ENCODE peak calls at places on chromosomes 7 and 10, in eight cellular contexts. One of them, this sample, is unnamed. For H3K9me3, the result is how much of the 10 kb centered on the place peaks cover.

GRCh38 chr10:29590598-29591415 is 44.0 kb downstream of the SVIL start:
- DNase-seq in astrocyte: peak
- DNase-seq in IMR-90: peak
- DNase-seq in colonic mucosa: peak
- DNase-seq in fibroblast of lung: peak
- DNase-seq in endodermal cell: no peak
- DNase-seq in SK-N-MC: peak
- DNase-seq in DND-41: no peak
- DNase-seq in this sample: peak

GRCh38 chr7:10212664-10213063 is 761.0 kb upstream of the PHF14 start:
- DNase-seq in astrocyte: peak
- DNase-seq in IMR-90: no peak
- DNase-seq in colonic mucosa: no peak
- DNase-seq in fibroblast of lung: no peak
- DNase-seq in endodermal cell: no peak
- DNase-seq in SK-N-MC: no peak
- DNase-seq in DND-41: no peak
- DNase-seq in this sample: no peak

GRCh38 chr7:2242541-2243482 is 786 bp downstream of the NUDT1 start:
- DNase-seq in astrocyte: no peak
- DNase-seq in IMR-90: peak
- DNase-seq in colonic mucosa: peak
- DNase-seq in fibroblast of lung: no peak
- DNase-seq in endodermal cell: peak
- DNase-seq in SK-N-MC: no peak
- DNase-seq in DND-41: peak
- DNase-seq in this sample: peak

GRCh38 chr7:16409777-16410176 is 11.6 kb downstream of the CRPPA start:
- DNase-seq in astrocyte: no peak
- DNase-seq in IMR-90: peak
- DNase-seq in colonic mucosa: no peak
- DNase-seq in fibroblast of lung: no peak
- DNase-seq in endodermal cell: no peak
- DNase-seq in SK-N-MC: no peak
- DNase-seq in DND-41: no peak
- DNase-seq in this sample: no peak

GRCh38 chr7:82481499-82482097 is 38.0 kb upstream of the CACNA2D1 start:
- DNase-seq in astrocyte: peak
- DNase-seq in IMR-90: peak
- DNase-seq in colonic mucosa: no peak
- DNase-seq in fibroblast of lung: peak
- DNase-seq in endodermal cell: no peak
- DNase-seq in SK-N-MC: no peak
- DNase-seq in DND-41: no peak
- DNase-seq in this sample: peak

GRCh38 chr10:121926669-121927360 is 1.0 kb downstream of the ATE1 start:
- DNase-seq in astrocyte: peak
- DNase-seq in IMR-90: no peak
- DNase-seq in colonic mucosa: no peak
- DNase-seq in fibroblast of lung: peak
- DNase-seq in endodermal cell: no peak
- DNase-seq in SK-N-MC: no peak
- DNase-seq in DND-41: no peak
- DNase-seq in this sample: peak

GRCh38 chr7:83882551-83882950 is 233.6 kb upstream of the SEMA3E start:
- DNase-seq in astrocyte: peak
- DNase-seq in IMR-90: no peak
- DNase-seq in colonic mucosa: no peak
- DNase-seq in fibroblast of lung: no peak
- DNase-seq in endodermal cell: no peak
- DNase-seq in SK-N-MC: no peak
- DNase-seq in DND-41: no peak
- DNase-seq in this sample: no peak

GRCh38 chr7:29652611-29653010 is 89.0 kb downstream of the PRR15 start:
- DNase-seq in astrocyte: no peak
- DNase-seq in IMR-90: no peak
- DNase-seq in colonic mucosa: no peak
- DNase-seq in fibroblast of lung: no peak
- DNase-seq in endodermal cell: no peak
- DNase-seq in SK-N-MC: no peak
- DNase-seq in DND-41: no peak
- DNase-seq in this sample: no peak

GRCh38 chr7:43586251-43586900 is 3.5 kb downstream of the STK17A start:
- DNase-seq in astrocyte: peak
- DNase-seq in IMR-90: peak
- DNase-seq in colonic mucosa: no peak
- DNase-seq in fibroblast of lung: no peak
- DNase-seq in endodermal cell: no peak
- DNase-seq in SK-N-MC: no peak
- DNase-seq in DND-41: no peak
- DNase-seq in this sample: peak

GRCh38 chr7:105013818-105014724 is at the start of gene KMT2E:
- DNase-seq in astrocyte: peak
- DNase-seq in IMR-90: peak
- DNase-seq in colonic mucosa: peak
- DNase-seq in fibroblast of lung: peak
- DNase-seq in endodermal cell: peak
- DNase-seq in SK-N-MC: no peak
- DNase-seq in DND-41: peak
- DNase-seq in this sample: peak

GRCh38 chr7:36985866-36986402 is 261.6 kb upstream of the AOAH start:
- DNase-seq in astrocyte: no peak
- DNase-seq in IMR-90: no peak
- DNase-seq in colonic mucosa: no peak
- DNase-seq in fibroblast of lung: no peak
- DNase-seq in endodermal cell: no peak
- DNase-seq in SK-N-MC: no peak
- DNase-seq in DND-41: no peak
- DNase-seq in this sample: no peak

GRCh38 chr7:129438839-129439640 is 4.8 kb downstream of the STRIP2 start:
- DNase-seq in astrocyte: peak
- DNase-seq in IMR-90: peak
- DNase-seq in colonic mucosa: no peak
- DNase-seq in fibroblast of lung: peak
- DNase-seq in endodermal cell: no peak
- DNase-seq in SK-N-MC: no peak
- DNase-seq in DND-41: no peak
- DNase-seq in this sample: peak

GRCh38 chr7:134696261-134696660 is 49.6 kb downstream of the BPGM start:
- DNase-seq in astrocyte: no peak
- DNase-seq in IMR-90: no peak
- DNase-seq in colonic mucosa: no peak
- DNase-seq in fibroblast of lung: no peak
- DNase-seq in endodermal cell: no peak
- DNase-seq in SK-N-MC: no peak
- DNase-seq in DND-41: no peak
- DNase-seq in this sample: peak

GRCh38 chr10:12564173-12564572 is 214.8 kb downstream of the CAMK1D start:
- DNase-seq in astrocyte: peak
- DNase-seq in IMR-90: peak
- DNase-seq in colonic mucosa: no peak
- DNase-seq in fibroblast of lung: peak
- DNase-seq in endodermal cell: no peak
- DNase-seq in SK-N-MC: no peak
- DNase-seq in DND-41: no peak
- DNase-seq in this sample: peak

GRCh38 chr7:116672596-116673503 is 854 bp downstream of the MET start:
- DNase-seq in astrocyte: peak
- DNase-seq in IMR-90: peak
- DNase-seq in colonic mucosa: peak
- DNase-seq in fibroblast of lung: peak
- DNase-seq in endodermal cell: peak
- DNase-seq in SK-N-MC: no peak
- DNase-seq in DND-41: no peak
- DNase-seq in this sample: peak

GRCh38 chr10:52454476-52454875 is 140.4 kb downstream of the DKK1 start:
- DNase-seq in astrocyte: no peak
- DNase-seq in IMR-90: no peak
- DNase-seq in colonic mucosa: no peak
- DNase-seq in fibroblast of lung: no peak
- DNase-seq in endodermal cell: no peak
- DNase-seq in SK-N-MC: no peak
- DNase-seq in DND-41: no peak
- DNase-seq in this sample: no peak

GRCh38 chr10:129788211-129788610 is 175.9 kb downstream of the EBF3 start:
- DNase-seq in astrocyte: no peak
- DNase-seq in IMR-90: no peak
- DNase-seq in colonic mucosa: no peak
- DNase-seq in fibroblast of lung: no peak
- DNase-seq in endodermal cell: peak
- DNase-seq in SK-N-MC: no peak
- DNase-seq in DND-41: no peak
- DNase-seq in this sample: no peak

GRCh38 chr7:106793015-106793651 is 71.9 kb upstream of the PIK3CG start:
- DNase-seq in astrocyte: no peak
- DNase-seq in IMR-90: peak
- DNase-seq in colonic mucosa: no peak
- DNase-seq in fibroblast of lung: peak
- DNase-seq in endodermal cell: peak
- DNase-seq in SK-N-MC: no peak
- DNase-seq in DND-41: no peak
- DNase-seq in this sample: peak

GRCh38 chr10:94902570-94902969 is 35.9 kb upstream of the CYP2C9 start:
- DNase-seq in astrocyte: no peak
- DNase-seq in IMR-90: no peak
- DNase-seq in colonic mucosa: no peak
- DNase-seq in fibroblast of lung: no peak
- DNase-seq in endodermal cell: no peak
- DNase-seq in SK-N-MC: no peak
- DNase-seq in DND-41: no peak
- DNase-seq in this sample: peak

GRCh38 chr7:138563808-138564207 is 103.7 kb downstream of the TRIM24 start:
- DNase-seq in astrocyte: no peak
- DNase-seq in IMR-90: no peak
- DNase-seq in colonic mucosa: no peak
- DNase-seq in fibroblast of lung: no peak
- DNase-seq in endodermal cell: no peak
- DNase-seq in SK-N-MC: no peak
- DNase-seq in DND-41: no peak
- DNase-seq in this sample: no peak
- H3K9me3 ChIP-seq in astrocyte: under half
- H3K9me3 ChIP-seq in IMR-90: under half
- H3K9me3 ChIP-seq in colonic mucosa: under half
- H3K9me3 ChIP-seq in fibroblast of lung: under half
- H3K9me3 ChIP-seq in endodermal cell: half or more
- H3K9me3 ChIP-seq in SK-N-MC: under half
- H3K9me3 ChIP-seq in DND-41: half or more
- H3K9me3 ChIP-seq in this sample: under half

GRCh38 chr7:65239707-65240352 is 133.8 kb upstream of the ZNF92 start:
- DNase-seq in astrocyte: peak
- DNase-seq in IMR-90: no peak
- DNase-seq in colonic mucosa: peak
- DNase-seq in fibroblast of lung: peak
- DNase-seq in endodermal cell: peak
- DNase-seq in SK-N-MC: no peak
- DNase-seq in DND-41: no peak
- DNase-seq in this sample: peak
- H3K9ac ChIP-seq in astrocyte: peak
- H3K9ac ChIP-seq in IMR-90: no peak
- H3K9ac ChIP-seq in colonic mucosa: no peak
- H3K9ac ChIP-seq in fibroblast of lung: no peak
- H3K9ac ChIP-seq in endodermal cell: peak
- H3K9ac ChIP-seq in SK-N-MC: no peak
- H3K9ac ChIP-seq in DND-41: no peak
- H3K9ac ChIP-seq in this sample: no peak

GRCh38 chr10:131314148-131314547 is 2.6 kb upstream of the TCERG1L start:
- DNase-seq in astrocyte: no peak
- DNase-seq in IMR-90: no peak
- DNase-seq in colonic mucosa: no peak
- DNase-seq in fibroblast of lung: no peak
- DNase-seq in endodermal cell: peak
- DNase-seq in SK-N-MC: no peak
- DNase-seq in DND-41: no peak
- DNase-seq in this sample: no peak

GRCh38 chr10:131316321-131317075 is 5.0 kb upstream of the TCERG1L start:
- DNase-seq in astrocyte: no peak
- DNase-seq in IMR-90: no peak
- DNase-seq in colonic mucosa: no peak
- DNase-seq in fibroblast of lung: no peak
- DNase-seq in endodermal cell: no peak
- DNase-seq in SK-N-MC: no peak
- DNase-seq in DND-41: no peak
- DNase-seq in this sample: no peak

GRCh38 chr10:131314799-131315198 is 3.3 kb upstream of the TCERG1L start:
- DNase-seq in astrocyte: no peak
- DNase-seq in IMR-90: no peak
- DNase-seq in colonic mucosa: no peak
- DNase-seq in fibroblast of lung: no peak
- DNase-seq in endodermal cell: peak
- DNase-seq in SK-N-MC: no peak
- DNase-seq in DND-41: no peak
- DNase-seq in this sample: no peak

GRCh38 chr10:131313377-131313776 is 1.9 kb upstream of the TCERG1L start:
- DNase-seq in astrocyte: no peak
- DNase-seq in IMR-90: no peak
- DNase-seq in colonic mucosa: no peak
- DNase-seq in fibroblast of lung: no peak
- DNase-seq in endodermal cell: no peak
- DNase-seq in SK-N-MC: no peak
- DNase-seq in DND-41: no peak
- DNase-seq in this sample: no peak

GRCh38 chr10:131315343-131315742 is 3.8 kb upstream of the TCERG1L start:
- DNase-seq in astrocyte: no peak
- DNase-seq in IMR-90: no peak
- DNase-seq in colonic mucosa: no peak
- DNase-seq in fibroblast of lung: no peak
- DNase-seq in endodermal cell: no peak
- DNase-seq in SK-N-MC: no peak
- DNase-seq in DND-41: no peak
- DNase-seq in this sample: no peak
- H3K9me3 ChIP-seq in astrocyte: under half
- H3K9me3 ChIP-seq in IMR-90: under half
- H3K9me3 ChIP-seq in colonic mucosa: under half
- H3K9me3 ChIP-seq in fibroblast of lung: under half
- H3K9me3 ChIP-seq in endodermal cell: under half
- H3K9me3 ChIP-seq in SK-N-MC: under half
- H3K9me3 ChIP-seq in DND-41: under half
- H3K9me3 ChIP-seq in this sample: under half

GRCh38 chr7:22550514-22551010 is 50.6 kb upstream of the STEAP1B start:
- DNase-seq in astrocyte: no peak
- DNase-seq in IMR-90: no peak
- DNase-seq in colonic mucosa: no peak
- DNase-seq in fibroblast of lung: no peak
- DNase-seq in endodermal cell: no peak
- DNase-seq in SK-N-MC: no peak
- DNase-seq in DND-41: no peak
- DNase-seq in this sample: peak

GRCh38 chr7:22548313-22548712 is 48.3 kb upstream of the STEAP1B start:
- DNase-seq in astrocyte: no peak
- DNase-seq in IMR-90: no peak
- DNase-seq in colonic mucosa: no peak
- DNase-seq in fibroblast of lung: no peak
- DNase-seq in endodermal cell: no peak
- DNase-seq in SK-N-MC: no peak
- DNase-seq in DND-41: no peak
- DNase-seq in this sample: no peak

GRCh38 chr7:22549051-22549450 is 49.1 kb upstream of the STEAP1B start:
- DNase-seq in astrocyte: no peak
- DNase-seq in IMR-90: no peak
- DNase-seq in colonic mucosa: no peak
- DNase-seq in fibroblast of lung: no peak
- DNase-seq in endodermal cell: peak
- DNase-seq in SK-N-MC: no peak
- DNase-seq in DND-41: no peak
- DNase-seq in this sample: no peak

GRCh38 chr7:22551768-22552513 is 52.0 kb upstream of the STEAP1B start:
- DNase-seq in astrocyte: no peak
- DNase-seq in IMR-90: no peak
- DNase-seq in colonic mucosa: no peak
- DNase-seq in fibroblast of lung: no peak
- DNase-seq in endodermal cell: no peak
- DNase-seq in SK-N-MC: no peak
- DNase-seq in DND-41: no peak
- DNase-seq in this sample: no peak

GRCh38 chr7:22549667-22550513 is 49.9 kb upstream of the STEAP1B start:
- DNase-seq in astrocyte: no peak
- DNase-seq in IMR-90: peak
- DNase-seq in colonic mucosa: no peak
- DNase-seq in fibroblast of lung: no peak
- DNase-seq in endodermal cell: peak
- DNase-seq in SK-N-MC: no peak
- DNase-seq in DND-41: no peak
- DNase-seq in this sample: peak
- H3K9ac ChIP-seq in astrocyte: peak
- H3K9ac ChIP-seq in IMR-90: no peak
- H3K9ac ChIP-seq in colonic mucosa: no peak
- H3K9ac ChIP-seq in fibroblast of lung: no peak
- H3K9ac ChIP-seq in endodermal cell: peak
- H3K9ac ChIP-seq in SK-N-MC: no peak
- H3K9ac ChIP-seq in DND-41: no peak
- H3K9ac ChIP-seq in this sample: peak

This sample was measured in GM23248.